ENCODE peak calls at places on chromosome 11, in nine cellular contexts. H is activated CD4-positive, alpha-beta T cell treated with anti-CD3 and anti-CD28 coated beads, Interleukin-2, amount 50 U/mL, for 48 hours; D is dorsolateral prefrontal cortex; N is mesenchymal stem cell; U is astrocyte of the spinal cord; J is naive thymus-derived CD4-positive, alpha-beta T cell; F is thoracic aorta; P is AG04450; Q is HFFc6. W is an unnamed sample.
A peak's percentile ranks its signal among the peaks of the same experiment; 100 is the strongest.

GRCh38 chr11:848380-848931 is 5.8 kb downstream of the TSPAN4 start:
- DNase-seq in H (peak; percentile 70), D (no peak), N (peak; percentile 50), U (no peak), J (peak; percentile 65), F (no peak), P (no peak), Q (no peak), W (no peak)

GRCh38 chr11:70608568-70609314 is 210.4 kb downstream of the CTTN start:
- DNase-seq in H (no peak), D (no peak), N (peak; percentile 57), U (peak; percentile 29), J (no peak), F (no peak), P (no peak), Q (no peak), W (peak; percentile 48)

GRCh38 chr11:36492724-36493304 is 17.3 kb downstream of the TRAF6 start:
- DNase-seq in H (no peak), D (no peak), N (peak; percentile 67), U (peak; percentile 57), J (peak; percentile 48), F (no peak), P (no peak), Q (peak; percentile 25), W (peak; percentile 69)

GRCh38 chr11:16148301-16148787 is 208.0 kb downstream of the SOX6 start:
- DNase-seq in H (no peak), D (no peak), N (no peak), U (no peak), J (no peak), F (no peak), P (no peak), Q (no peak), W (peak; percentile 13)

GRCh38 chr11:112289588-112290461 is 29.2 kb upstream of the PLET1 start:
- DNase-seq in H (peak; percentile 84), D (peak; percentile 69), N (peak; percentile 65), U (peak; percentile 47), J (peak; percentile 88), F (peak; percentile 27), P (no peak), Q (peak; percentile 41), W (peak; percentile 90)

GRCh38 chr11:2914475-2915195 is 14.6 kb downstream of the PHLDA2 start:
- DNase-seq in H (no peak), D (peak; percentile 42), N (no peak), U (no peak), J (no peak), F (no peak), P (no peak), Q (no peak), W (peak; percentile 39)

GRCh38 chr11:103714246-103714645 is 322.2 kb upstream of the DDI1 start:
- DNase-seq in H (no peak), D (no peak), N (no peak), U (no peak), J (no peak), F (no peak), P (peak; percentile 18), Q (no peak), W (no peak)

GRCh38 chr11:62127941-62128770 is 4.3 kb downstream of the INCENP start:
- DNase-seq in H (no peak), D (no peak), N (no peak), U (no peak), J (no peak), F (no peak), P (no peak), Q (no peak), W (no peak)

GRCh38 chr11:119218141-119218878 is 12.2 kb downstream of the CBL start:
- DNase-seq in H (no peak), D (no peak), N (peak; percentile 88), U (peak; percentile 93), J (no peak), F (no peak), P (peak; percentile 78), Q (peak; percentile 98), W (peak; percentile 80)

GRCh38 chr11:19873730-19874129 is 161.1 kb downstream of the NAV2 start:
- DNase-seq in H (no peak), D (no peak), N (no peak), U (no peak), J (no peak), F (no peak), P (no peak), Q (no peak), W (peak; percentile 89)

GRCh38 chr11:32829157-32829679 is 509 bp upstream of the PRRG4 start:
- DNase-seq in H (no peak), D (no peak), N (peak; percentile 54), U (no peak), J (no peak), F (no peak), P (no peak), Q (no peak), W (no peak)

GRCh38 chr11:2524446-2525165 is 79.8 kb downstream of the KCNQ1 start:
- DNase-seq in H (no peak), D (peak; percentile 24), N (no peak), U (no peak), J (no peak), F (no peak), P (no peak), Q (no peak), W (no peak)

GRCh38 chr11:16924462-16924825 is 89.8 kb downstream of the PLEKHA7 start:
- DNase-seq in H (no peak), D (no peak), N (no peak), U (no peak), J (no peak), F (no peak), P (no peak), Q (no peak), W (no peak)

GRCh38 chr11:6594142-6594768 is 9.2 kb downstream of the RRP8 start:
- DNase-seq in H (no peak), D (no peak), N (no peak), U (no peak), J (no peak), F (no peak), P (no peak), Q (no peak), W (no peak)

GRCh38 chr11:86749861-86750401 is 50.4 kb upstream of the PRSS23 start:
- DNase-seq in H (no peak), D (no peak), N (peak; percentile 40), U (no peak), J (no peak), F (no peak), P (no peak), Q (no peak), W (no peak)

GRCh38 chr11:111378773-111379499 is at the start of gene POU2AF1:
- DNase-seq in H (peak; percentile 79), D (no peak), N (no peak), U (peak; percentile 34), J (peak; percentile 87), F (no peak), P (no peak), Q (no peak), W (peak; percentile 23)

GRCh38 chr11:128686745-128687177 is 7.1 kb upstream of the FLI1 start:
- DNase-seq in H (peak; percentile 56), D (no peak), N (peak; percentile 58), U (peak; percentile 37), J (peak; percentile 62), F (no peak), P (no peak), Q (no peak), W (peak; percentile 54)

GRCh38 chr11:96741068-96741467 is 351.3 kb downstream of the JRKL start:
- DNase-seq in H (no peak), D (no peak), N (no peak), U (peak; percentile 29), J (no peak), F (no peak), P (no peak), Q (peak; percentile 34), W (peak; percentile 34)

GRCh38 chr11:8268530-8269461 is 5.1 kb upstream of the LMO1 start:
- DNase-seq in H (no peak), D (peak; percentile 19), N (no peak), U (no peak), J (no peak), F (no peak), P (no peak), Q (no peak), W (peak; percentile 26)

GRCh38 chr11:10394229-10395100 is 60.6 kb upstream of the AMPD3 start:
- DNase-seq in H (no peak), D (no peak), N (peak; percentile 49), U (no peak), J (no peak), F (no peak), P (no peak), Q (peak; percentile 99), W (no peak)

GRCh38 chr11:40602866-40603578 is 856.4 kb downstream of the LRRC4C start:
- DNase-seq in H (no peak), D (no peak), N (no peak), U (no peak), J (no peak), F (no peak), P (no peak), Q (no peak), W (peak; percentile 61)

GRCh38 chr11:113477321-113477720 is 2.1 kb upstream of the DRD2 start:
- DNase-seq in H (no peak), D (no peak), N (no peak), U (no peak), J (no peak), F (no peak), P (no peak), Q (no peak), W (no peak)

GRCh38 chr11:97079244-97079643 is 689.4 kb downstream of the JRKL start:
- DNase-seq in H (no peak), D (no peak), N (no peak), U (no peak), J (no peak), F (no peak), P (no peak), Q (no peak), W (no peak)

GRCh38 chr11:79487412-79487811 is 46.6 kb upstream of the TENM4 start:
- DNase-seq in H (no peak), D (no peak), N (no peak), U (no peak), J (no peak), F (no peak), P (no peak), Q (no peak), W (no peak)

GRCh38 chr11:109729761-109730160 is 307.8 kb downstream of the C11orf87 start:
- DNase-seq in H (no peak), D (no peak), N (no peak), U (no peak), J (no peak), F (no peak), P (no peak), Q (no peak), W (no peak)

GRCh38 chr11:125218336-125218735 is 53.8 kb downstream of the PKNOX2 start:
- DNase-seq in H (no peak), D (no peak), N (no peak), U (no peak), J (no peak), F (no peak), P (no peak), Q (no peak), W (no peak)

W was measured in astrocyte of the hippocampus.